ENCODE peak calls at places on chromosomes 3 and 15, in four cellular contexts. W is left ventricle myocardium inferior, D is Peyer's patch, V is heart left ventricle. I is an unnamed sample.

GRCh38 chr3:140953028-140953960 is 11.7 kb downstream of the SLC25A36 start:
- DNase-seq in W (no peak), V (no peak), D (no peak), I (no peak)

GRCh38 chr3:112132975-112133448 is at the start of gene GCSAM:
- DNase-seq in V (no peak), W (peak; percentile 35), D (peak; percentile 78), I (peak; percentile 61)

GRCh38 chr15:68352401-68353062 is 75.0 kb downstream of the FEM1B start:
- DNase-seq in V (no peak), W (no peak), D (peak; percentile 16), I (peak; percentile 28)

GRCh38 chr15:100242989-100243388 is 98.8 kb downstream of the ADAMTS17 start:
- DNase-seq in D (no peak), W (no peak), V (no peak), I (no peak)

GRCh38 chr15:61011576-61012336 is 217.3 kb downstream of the RORA start:
- DNase-seq in V (no peak), W (no peak), D (no peak), I (no peak)

GRCh38 chr3:54905230-54905888 is 22.5 kb downstream of the LRTM1 start:
- DNase-seq in V (no peak), D (no peak), W (no peak), I (no peak)

GRCh38 chr15:66800584-66801235 is 98.7 kb downstream of the SMAD6 start:
- DNase-seq in W (no peak), D (no peak), V (no peak), I (no peak)

GRCh38 chr3:126918223-126918622 is 64.7 kb upstream of the PLXNA1 start:
- DNase-seq in W (no peak), D (no peak), V (no peak), I (no peak)

GRCh38 chr3:98041350-98041749 is 6.2 kb upstream of the GABRR3 start:
- DNase-seq in V (no peak), D (no peak), W (no peak), I (no peak)

GRCh38 chr3:149646181-149646766 is 11.6 kb downstream of the WWTR1 start:
- DNase-seq in D (no peak), W (no peak), V (no peak), I (no peak)

GRCh38 chr3:178421069-178421468 is 115.2 kb upstream of the KCNMB2 start:
- DNase-seq in W (no peak), V (no peak), D (no peak), I (no peak)

GRCh38 chr3:171503817-171504216 is 43.6 kb upstream of the TNIK start:
- DNase-seq in D (no peak), V (no peak), W (no peak), I (no peak)

GRCh38 chr3:46484911-46485696 is 12.7 kb upstream of the RTP3 start:
- DNase-seq in W (no peak), V (no peak), D (no peak), I (peak; percentile 80)

GRCh38 chr3:62870321-62870720 is 4.9 kb downstream of the CADPS start:
- DNase-seq in W (no peak), D (no peak), V (no peak), I (no peak)

GRCh38 chr15:92667291-92667904 is 11.8 kb upstream of the FAM174B start:
- DNase-seq in W (no peak), V (no peak), D (no peak), I (no peak)

GRCh38 chr15:73485372-73485771 is 42.4 kb downstream of the REC114 start:
- DNase-seq in W (no peak), V (no peak), D (no peak), I (no peak)

GRCh38 chr3:118863731-118864322 is 170.8 kb downstream of the IGSF11 start:
- DNase-seq in D (no peak), V (no peak), W (no peak), I (no peak)

GRCh38 chr3:148435534-148435933 is 262.2 kb upstream of the AGTR1 start:
- DNase-seq in W (no peak), D (no peak), V (no peak), I (no peak)

GRCh38 chr15:80250614-80251504 is 1.2 kb downstream of the CTXND1 start:
- DNase-seq in D (no peak), V (no peak), W (no peak), I (no peak)
- H3K4me1 ChIP-seq in D (no peaks in the 10 kb centered on the region), V (peaks cover 4% of the 10 kb centered on the region), W (peaks cover 11% of the 10 kb centered on the region), I (peaks cover 4% of the 10 kb centered on the region)

GRCh38 chr3:107432646-107433045 is 55.4 kb downstream of the CCDC54 start:
- DNase-seq in W (no peak), D (no peak), V (no peak), I (no peak)
- H3K4me3 ChIP-seq in W (peak overlapping the region; percentile 80), D (peak overlapping the region; percentile 86), V (no peak overlapping the region), I (no peak overlapping the region)

DNA sequence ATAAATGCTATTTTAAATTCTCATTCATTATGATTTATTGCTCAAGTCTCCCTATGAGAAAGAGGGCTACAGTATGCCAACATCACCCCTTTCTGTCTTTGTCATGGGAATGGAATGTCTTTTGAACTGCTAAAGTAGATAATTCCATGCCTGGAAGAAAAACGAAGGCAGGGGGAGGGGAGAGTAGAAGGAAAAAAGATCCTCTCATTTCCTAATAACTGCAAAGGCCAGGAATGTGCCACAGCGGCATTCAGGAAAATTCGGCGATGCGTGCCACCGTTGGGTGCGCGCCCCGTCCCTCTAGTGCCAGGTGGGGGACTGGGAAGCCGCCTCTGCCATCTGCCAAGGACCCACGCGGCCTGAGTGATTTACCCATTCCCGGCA is 54.7 kb downstream of the CPN2 start:
- DNase-seq in V (no peak), D (no peak), W (no peak), I (no peak)
- TF ChIP-seq CTCF in V (no peak), D (no peak), W (no peak), I (no peak)

GRCh38 chr15:29422606-29423005 is 153.0 kb upstream of the NSMCE3 start:
- DNase-seq in V (no peak), D (no peak), W (no peak), I (no peak)
- H3K4me1 ChIP-seq in V (no peaks in the 10 kb centered on the region), D (no peaks in the 10 kb centered on the region), W (no peaks in the 10 kb centered on the region), I (no peaks in the 10 kb centered on the region)

GRCh38 chr3:71305246-71306206 is 278.0 kb downstream of the FOXP1 start:
- DNase-seq in V (no peak), W (peak; percentile 18), D (peak; percentile 35), I (peak; percentile 37)
- H3K4me3 ChIP-seq in V (peak overlapping the region; percentile 20), W (peak overlapping the region; percentile 59), D (peak overlapping the region; percentile 37), I (no peak overlapping the region)

GRCh38 chr3:163916596-163917560 is 1161.4 kb downstream of the SI start:
- DNase-seq in D (no peak), V (no peak), W (no peak), I (no peak)
- TF ChIP-seq CTCF in D (no peak), V (no peak), W (no peak), I (no peak)

DNA sequence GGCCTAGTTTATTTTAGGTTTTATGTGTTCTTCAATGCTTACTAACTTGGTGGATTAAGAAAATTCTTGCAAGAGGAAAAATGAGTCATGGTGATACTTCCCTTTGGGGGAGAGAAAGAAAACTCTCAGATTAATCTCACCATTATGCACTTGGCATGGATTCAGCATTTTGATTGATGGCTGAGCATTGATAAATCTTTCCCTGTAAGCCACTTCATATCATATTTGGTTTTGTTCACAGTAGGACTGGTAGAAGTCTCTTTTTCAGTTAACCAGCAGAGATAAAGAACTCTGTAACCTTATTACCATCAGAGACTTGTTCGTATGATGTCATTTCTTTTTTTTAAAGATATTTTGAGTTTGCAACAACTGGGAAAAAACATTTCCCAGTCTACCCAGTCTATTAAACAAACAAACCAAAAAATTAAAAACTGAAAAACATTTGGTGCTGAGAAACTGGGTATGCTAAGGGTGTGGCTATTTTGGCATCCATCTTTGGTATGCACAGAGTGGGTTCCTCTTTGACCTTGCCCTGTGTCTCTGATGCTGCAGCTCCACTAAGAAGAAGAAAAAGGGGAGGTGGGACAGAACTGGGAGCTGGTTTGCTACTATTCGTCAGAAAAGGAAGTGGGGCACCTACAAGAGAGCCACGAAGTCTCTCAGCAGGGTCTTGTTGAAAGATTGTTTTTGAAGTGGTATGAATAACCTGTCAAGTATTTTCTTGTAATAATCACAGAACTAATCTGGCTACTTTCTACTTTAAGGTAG is 17.2 kb downstream of the TMOD3 start:
- DNase-seq in V (no peak), D (no peak), W (no peak), I (no peak)
- H3K4me1 ChIP-seq in V (peaks cover 78% of the 10 kb centered on the region), D (no peaks in the 10 kb centered on the region), W (peaks cover 91% of the 10 kb centered on the region), I (peaks cover 23% of the 10 kb centered on the region)